ENCODE peak calls at places on chromosome 17, in five cellular contexts. H is non-pigmented ciliary epithelial cell, T is kidney epithelial cell, Z is psoas muscle, M is NCI-H1105 treated with DMSO at 0.1 percent for 48 hours. S is an unnamed sample.

GRCh38 chr17:12744298-12744697 is 45.0 kb upstream of the ARHGAP44 start:
- DNase-seq in Z (no peak), T (no peak), M (no peak), H (no peak), S (no peak)

GRCh38 chr17:4898927-4899326 is 409 bp upstream of the C17orf107 start:
- DNase-seq in Z (no peak), M (no peak), H (no peak), T (no peak), S (no peak)

GRCh38 chr17:49787932-49788442 is 494 bp upstream of the KAT7 start:
- DNase-seq in M (no peak), T (no peak), H (no peak), Z (no peak), S (no peak)

GRCh38 chr17:29054835-29055234 is 11.9 kb downstream of the PIPOX start:
- DNase-seq in T (no peak), H (no peak), Z (no peak), M (no peak), S (no peak)

GRCh38 chr17:49691086-49691676 is 13.3 kb upstream of the SPOP start:
- DNase-seq in H (no peak), T (no peak), M (no peak), Z (no peak), S (no peak)

GRCh38 chr17:40596261-40596919 is 31.1 kb upstream of the CCR7 start:
- DNase-seq in Z (no peak), H (no peak), T (no peak), M (no peak), S (peak; percentile 92)

GRCh38 chr17:34351041-34351575 is 5.2 kb upstream of the CCL13 start:
- DNase-seq in H (no peak), M (no peak), T (no peak), Z (no peak), S (no peak)

GRCh38 chr17:32518856-32519768 is 32.3 kb downstream of the CDK5R1 start:
- DNase-seq in H (no peak), T (no peak), Z (peak; percentile 34), M (peak; percentile 81), S (peak; percentile 84)

GRCh38 chr17:50043290-50044148 is 12.4 kb upstream of the ITGA3 start:
- DNase-seq in H (no peak), M (no peak), Z (peak; percentile 49), T (no peak), S (no peak)

GRCh38 chr17:29594441-29595090 is 1.6 kb downstream of the ANKRD13B start:
- DNase-seq in M (no peak), Z (no peak), T (no peak), H (no peak), S (no peak)